ENCODE peak calls at places on chromosomes 3 and 15, in seven cellular contexts. Z is sigmoid colon, A is HCT116, W is WTC11, I is nephron progenitor cell, O is Peyer's patch, F is OCI-LY7. H is an unnamed sample.

GRCh38 chr3:36219398-36219797 is 160.9 kb upstream of the STAC start:
- DNase-seq in I (no peak), F (no peak), A (no peak), O (no peak), Z (no peak), W (no peak), H (no peak)

GRCh38 chr15:44726136-44726535 is 10.2 kb upstream of the TRIM69 start:
- DNase-seq in O (no peak), I (no peak), W (no peak), A (no peak), Z (no peak), F (peak; percentile 67), H (no peak)

GRCh38 chr3:148240351-148240750 is 457.4 kb upstream of the AGTR1 start:
- DNase-seq in F (no peak), I (no peak), Z (no peak), A (no peak), W (no peak), O (no peak), H (no peak)

GRCh38 chr3:20141841-20142240 is 44.2 kb downstream of the SGO1 start:
- DNase-seq in W (peak; percentile 17), I (peak; percentile 32), Z (peak; percentile 89), F (no peak), O (no peak), A (no peak), H (no peak)

GRCh38 chr3:49607105-49607591 is 52.9 kb downstream of the BSN start:
- DNase-seq in I (no peak), A (no peak), W (no peak), O (no peak), Z (peak; percentile 37), F (no peak), H (no peak)

GRCh38 chr3:184567924-184568590 is 6.5 kb downstream of the EPHB3 start:
- DNase-seq in W (no peak), O (no peak), I (no peak), F (no peak), Z (no peak), A (no peak), H (no peak)

GRCh38 chr15:36029606-36030005 is 483.6 kb upstream of the DPH6 start:
- DNase-seq in I (no peak), O (no peak), W (no peak), Z (no peak), A (no peak), F (no peak), H (no peak)

GRCh38 chr3:30693470-30694120 is 87.2 kb downstream of the TGFBR2 start:
- DNase-seq in I (peak; percentile 33), Z (peak; percentile 72), F (peak; percentile 83), A (peak; percentile 40), O (peak; percentile 42), W (peak; percentile 35), H (no peak)

GRCh38 chr15:81095690-81096365 is 38.2 kb upstream of the CFAP161 start:
- DNase-seq in W (no peak), I (no peak), F (no peak), O (no peak), A (no peak), Z (no peak), H (no peak)

GRCh38 chr3:100709840-100710235 is 544 bp downstream of the TFG start:
- DNase-seq in Z (peak; percentile 72), I (peak; percentile 74), A (no peak), F (peak; percentile 38), O (peak; percentile 20), W (peak; percentile 64), H (peak; percentile 49)

GRCh38 chr3:27324695-27325094 is 44.5 kb downstream of the NEK10 start:
- DNase-seq in I (no peak), A (no peak), F (no peak), W (no peak), Z (no peak), O (no peak), H (no peak)

GRCh38 chr15:100330221-100330620 is 11.6 kb downstream of the ADAMTS17 start:
- DNase-seq in Z (no peak), I (no peak), F (peak; percentile 20), W (no peak), A (no peak), O (no peak), H (no peak)

GRCh38 chr15:50484781-50485180 is 60.6 kb downstream of the USP8 start:
- DNase-seq in F (no peak), W (no peak), Z (no peak), O (no peak), A (no peak), I (no peak), H (no peak)

GRCh38 chr3:22691407-22691806 is 511.7 kb upstream of the UBE2E2 start:
- DNase-seq in A (no peak), W (peak; percentile 16), I (no peak), F (no peak), O (no peak), Z (no peak), H (no peak)

GRCh38 chr3:22684739-22685138 is 518.4 kb upstream of the UBE2E2 start:
- DNase-seq in W (no peak), Z (peak; percentile 66), O (no peak), A (no peak), F (no peak), I (no peak), H (no peak)

DNA sequence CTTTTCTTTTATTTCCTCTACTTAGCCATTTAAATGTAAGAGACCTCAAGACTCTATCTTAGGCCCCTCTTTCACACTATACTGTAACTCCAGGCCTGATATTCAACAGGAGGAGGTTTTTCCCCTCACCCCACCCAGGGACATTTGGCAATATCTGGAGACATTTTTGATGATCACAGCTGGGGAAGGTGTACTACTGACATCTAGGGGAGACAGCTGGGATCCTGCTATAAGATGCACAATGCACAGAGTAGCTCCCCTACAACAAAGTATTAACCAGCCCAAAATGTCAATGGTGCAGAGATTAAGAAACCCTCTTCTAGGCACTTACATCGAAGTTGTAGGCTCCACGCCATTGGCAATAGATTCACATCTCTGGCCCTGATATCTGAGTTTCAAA is 517.5 kb upstream of the UBE2E2 start:
- DNase-seq in A (no peak), W (no peak), I (no peak), O (no peak), F (no peak), Z (no peak), H (no peak)
- TF ChIP-seq CTCF in A (no peak), W (no peak), I (no peak), O (no peak), F (peak; percentile 50), Z (no peak), H (no peak)

DNA sequence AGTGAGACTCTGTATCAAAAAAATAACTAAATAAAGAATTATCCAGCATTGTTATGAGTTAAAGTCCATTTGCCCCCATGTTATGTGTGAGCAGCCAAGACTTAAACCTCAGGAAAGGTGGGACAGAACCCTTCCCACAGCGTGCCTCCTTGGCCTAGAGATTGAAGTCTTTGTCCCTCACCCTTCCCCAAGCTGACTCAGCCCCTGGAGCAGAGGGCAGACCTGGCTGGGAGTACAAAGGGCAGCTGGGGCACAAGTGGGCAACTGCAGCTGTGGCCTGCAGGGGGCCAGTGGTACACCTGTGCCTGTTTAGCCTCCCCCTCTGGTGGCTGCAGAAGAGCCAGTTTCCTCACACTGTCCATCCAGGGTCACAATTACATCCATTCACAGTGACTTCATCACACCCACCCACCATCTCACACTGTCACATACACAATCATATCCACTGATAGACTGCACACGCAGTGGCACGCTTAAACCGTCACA is 940 bp upstream of the ACY1 start:
- DNase-seq in I (no peak), O (peak; percentile 51), W (peak; percentile 66), A (peak; percentile 57), F (peak; percentile 39), Z (no peak), H (no peak)
- TF ChIP-seq CTCF in I (peak; percentile 42), O (peak; percentile 96), W (peak; percentile 55), A (no peak), F (peak; percentile 67), Z (peak; percentile 36), H (peak; percentile 76)

GRCh38 chr3:190877925-190878324 is 15.4 kb upstream of the GMNC start:
- DNase-seq in O (no peak), W (peak; percentile 55), F (no peak), A (no peak), Z (no peak), I (no peak), H (no peak)
- TF ChIP-seq CTCF in O (no peak), W (peak; percentile 71), F (peak; percentile 76), A (no peak), Z (no peak), I (no peak), H (peak; percentile 47)

DNA sequence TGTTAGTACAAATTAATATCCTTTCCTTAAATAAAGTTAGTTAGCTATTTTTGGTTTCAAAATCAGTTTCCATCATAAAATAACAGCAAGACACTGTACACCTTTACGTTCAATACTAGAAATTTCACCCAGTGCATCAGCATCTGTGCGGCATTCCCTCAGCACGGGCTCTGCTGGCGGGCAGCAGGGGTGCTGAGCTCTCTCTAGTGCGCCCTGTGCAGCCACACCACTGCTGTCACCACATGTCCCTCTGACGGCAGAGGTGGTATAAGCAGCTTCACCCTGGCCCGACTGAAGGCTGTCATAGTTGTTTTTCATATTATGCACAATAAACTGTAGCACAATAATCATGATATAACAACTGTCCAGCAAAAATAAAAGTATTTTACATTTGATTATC is 35.4 kb downstream of the FAN1 start:
- DNase-seq in F (no peak), I (no peak), A (no peak), O (no peak), Z (no peak), W (no peak), H (no peak)
- TF ChIP-seq CTCF in F (no peak), I (no peak), A (no peak), O (no peak), Z (no peak), W (no peak), H (no peak)

GRCh38 chr15:85414495-85414894 is 34.1 kb downstream of the AKAP13 start:
- DNase-seq in O (no peak), Z (no peak), A (no peak), I (no peak), F (no peak), W (no peak), H (no peak)
- TF ChIP-seq CTCF in O (peak; percentile 47), Z (peak; percentile 23), A (peak; percentile 39), I (no peak), F (peak; percentile 71), W (no peak), H (peak; percentile 66)